ENCODE peak calls at places on chromosomes 12 and 14, in nine cellular contexts. M is IMR-90, E is heart left ventricle, L is adrenal gland, B is A549, Y is GM12891, X is tibial nerve, W is Peyer's patch, G is HepG2. Z is an unnamed sample.

GRCh38 chr12:128976120-128976519 is 122.8 kb downstream of the GLT1D1 start:
- DNase-seq in L (no peak), Y (no peak), G (no peak), W (no peak), X (no peak), E (no peak), B (peak; percentile 23), M (no peak), Z (no peak)

GRCh38 chr12:123149088-123149827 is 1.6 kb downstream of the PITPNM2 start:
- DNase-seq in X (no peak), W (no peak), B (peak; percentile 16), Y (no peak), M (no peak), G (no peak), E (no peak), L (peak; percentile 53), Z (no peak)

GRCh38 chr14:81565441-81566290 is 32.0 kb upstream of the SEL1L start:
- DNase-seq in X (peak; percentile 29), Y (peak; percentile 24), G (peak; percentile 24), E (no peak), B (peak; percentile 29), L (peak; percentile 37), M (no peak), W (no peak), Z (no peak)

GRCh38 chr14:22177870-22178269 is 411.2 kb downstream of the DAD1 start:
- DNase-seq in G (no peak), X (no peak), L (no peak), M (peak; percentile 45), W (no peak), E (no peak), Y (no peak), B (no peak), Z (no peak)

GRCh38 chr12:66203820-66204219 is 14.8 kb downstream of the IRAK3 start:
- DNase-seq in B (no peak), G (no peak), L (no peak), M (no peak), Y (no peak), X (no peak), W (no peak), E (no peak), Z (no peak)

GRCh38 chr12:89414851-89415250 is 62.5 kb upstream of the DUSP6 start:
- DNase-seq in M (peak; percentile 75), X (no peak), E (no peak), Y (no peak), L (no peak), G (no peak), W (no peak), B (no peak), Z (no peak)

GRCh38 chr12:29275834-29276233 is 105.1 kb downstream of the ERGIC2 start:
- DNase-seq in B (no peak), X (no peak), L (no peak), M (no peak), E (no peak), Y (no peak), G (no peak), W (no peak), Z (no peak)

GRCh38 chr12:107845980-107846659 is 71.6 kb downstream of the ASCL4 start:
- DNase-seq in L (no peak), Y (no peak), M (no peak), E (no peak), W (no peak), X (no peak), G (no peak), B (no peak), Z (no peak)

GRCh38 chr14:21408152-21408551 is 24.3 kb upstream of the SUPT16H start:
- DNase-seq in X (no peak), L (no peak), G (no peak), E (no peak), Y (no peak), B (peak; percentile 20), W (no peak), M (peak; percentile 65), Z (no peak)

GRCh38 chr12:115132145-115132544 is 448.2 kb upstream of the TBX3 start:
- DNase-seq in L (no peak), G (no peak), B (no peak), E (no peak), M (no peak), X (no peak), W (no peak), Y (no peak), Z (no peak)

GRCh38 chr12:56084958-56085543 is 5.1 kb downstream of the ERBB3 start:
- DNase-seq in X (no peak), B (peak; percentile 53), E (no peak), G (no peak), L (peak; percentile 42), Y (no peak), W (no peak), M (no peak), Z (no peak)

GRCh38 chr12:52713960-52714886 is 10.9 kb upstream of the KRT77 start:
- DNase-seq in X (no peak), M (no peak), G (no peak), E (no peak), W (no peak), Y (no peak), B (peak; percentile 42), L (no peak), Z (no peak)

GRCh38 chr12:72081787-72082186 is 143.1 kb downstream of the TPH2 start:
- DNase-seq in E (no peak), Y (no peak), L (no peak), B (no peak), W (no peak), G (no peak), X (no peak), M (no peak), Z (no peak)

GRCh38 chr12:16573652-16574077 is 32.3 kb downstream of the LMO3 start:
- DNase-seq in L (no peak), B (no peak), W (no peak), X (peak; percentile 70), G (peak; percentile 18), Y (no peak), E (no peak), M (peak; percentile 32), Z (no peak)

GRCh38 chr12:113647048-113647447 is 175.4 kb upstream of the LHX5 start:
- DNase-seq in L (no peak), G (peak; percentile 13), Y (no peak), E (no peak), W (no peak), M (no peak), B (peak; percentile 29), X (no peak), Z (no peak)

GRCh38 chr12:92294676-92295440 is 149.2 kb upstream of the BTG1 start:
- DNase-seq in Y (no peak), B (no peak), W (no peak), G (no peak), L (no peak), M (peak; percentile 89), X (no peak), E (no peak), Z (no peak)

GRCh38 chr14:73149753-73150152 is 13.4 kb downstream of the PSEN1 start:
- DNase-seq in Y (no peak), B (no peak), E (no peak), L (no peak), G (peak; percentile 74), X (no peak), W (no peak), M (peak; percentile 10), Z (no peak)

GRCh38 chr14:23452237-23452636 is 16.8 kb upstream of the MYH7 start:
- DNase-seq in G (no peak), L (no peak), Y (no peak), X (no peak), W (no peak), B (no peak), M (no peak), E (no peak), Z (no peak)

GRCh38 chr14:23450376-23450775 is 14.9 kb upstream of the MYH7 start:
- DNase-seq in Y (no peak), W (no peak), G (no peak), B (no peak), L (no peak), X (no peak), M (no peak), E (no peak), Z (no peak)

GRCh38 chr14:23457587-23458445 is 11.7 kb upstream of the NGDN start:
- DNase-seq in W (no peak), L (no peak), B (peak; percentile 35), M (no peak), X (no peak), Y (no peak), E (no peak), G (peak; percentile 96), Z (no peak)

GRCh38 chr14:23449314-23449713 is 13.9 kb upstream of the MYH7 start:
- DNase-seq in B (no peak), G (no peak), W (no peak), E (no peak), X (no peak), M (no peak), L (no peak), Y (no peak), Z (no peak)

DNA sequence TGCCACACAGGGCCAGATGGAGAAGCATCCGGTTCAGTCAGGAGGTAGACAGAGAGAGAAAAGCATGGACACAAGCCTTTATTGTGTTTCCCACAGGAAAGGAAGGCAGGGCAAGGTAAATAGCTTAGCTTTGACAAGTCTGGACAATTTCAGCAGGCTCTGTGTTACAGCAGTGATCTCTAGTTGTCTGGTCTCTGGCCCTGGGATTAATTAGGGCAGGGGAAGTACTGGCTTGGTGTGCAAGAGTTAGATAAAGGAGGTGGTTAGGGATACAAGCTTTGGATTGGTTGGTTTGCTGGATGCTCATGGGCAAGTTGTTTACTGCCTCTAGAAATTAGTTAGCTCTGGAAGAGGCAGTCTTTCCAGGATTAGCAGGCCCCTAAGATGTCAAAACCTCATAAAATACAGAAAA is 15.1 kb upstream of the NGDN start:
- DNase-seq in Y (no peak), X (no peak), B (no peak), E (no peak), G (peak; percentile 85), L (no peak), W (no peak), M (no peak), Z (no peak)
- TF ChIP-seq POLR2A in Y (no peak), X (no peak), B (no peak), E (no peak), G (no peak), L (no peak), W (no peak), M (no peak), Z (no peak)

DNA sequence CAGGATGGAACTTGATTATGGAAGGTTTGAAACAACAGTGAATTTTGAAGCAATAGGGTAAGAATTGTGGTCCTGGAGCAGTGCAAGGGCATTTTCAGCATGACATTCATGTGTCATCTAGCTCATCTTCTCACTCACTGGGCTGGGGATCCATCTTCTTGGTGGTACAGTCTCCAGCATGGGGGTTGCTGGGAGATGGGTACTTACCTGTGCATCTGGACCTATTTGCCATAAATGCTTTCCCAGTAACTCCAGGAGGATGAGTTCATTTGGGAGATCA is 7.2 kb downstream of the HSP90AA1 start:
- DNase-seq in W (no peak), L (no peak), M (no peak), X (no peak), Y (no peak), E (no peak), G (no peak), B (no peak), Z (no peak)
- TF ChIP-seq POLR2A in W (no peak), L (no peak), M (no peak), X (no peak), Y (no peak), E (no peak), G (peak; percentile 1), B (no peak), Z (no peak)

GRCh38 chr14:61281186-61281676 is at the start of gene TMEM30B:
- DNase-seq in L (no peak), G (no peak), Y (no peak), E (peak; percentile 60), X (no peak), M (no peak), W (no peak), B (no peak), Z (no peak)
- TF ChIP-seq POLR2A in L (no peak), G (no peak), Y (no peak), E (no peak), X (no peak), M (no peak), W (peak; percentile 81), B (no peak), Z (no peak)

GRCh38 chr14:89416002-89416995 is 734 bp downstream of the FOXN3 start:
- DNase-seq in B (peak; percentile 98), X (peak; percentile 99), W (peak; percentile 95), L (peak; percentile 98), Y (peak; percentile 96), M (peak; percentile 97), E (peak; percentile 99), G (peak; percentile 96), Z (peak; percentile 94)
- TF ChIP-seq POLR2A in B (no peak), X (no peak), W (no peak), L (peak; percentile 91), Y (no peak), M (peak; percentile 69), E (peak; percentile 56), G (peak; percentile 66), Z (peak; percentile 71)

Z was measured in GM12892.